ENCODE peak calls at places on chromosome 4, in four cellular contexts. O, P, E and F are unnamed samples.

GRCh38 chr4:87073570-87074470 is 139.0 kb downstream of the AFF1 start:
- DNase-seq in P (peak), E (peak), O (no peak), F (no peak)

GRCh38 chr4:104411501-104411900 is 83.2 kb downstream of the CXXC4 start:
- DNase-seq in E (no peak), O (no peak), P (no peak), F (no peak)

GRCh38 chr4:148203056-148203898 is 238.9 kb downstream of the NR3C2 start:
- DNase-seq in E (no peak), O (peak), P (peak), F (peak)

GRCh38 chr4:158496030-158496741 is 25.5 kb upstream of the RXFP1 start:
- DNase-seq in O (peak), P (peak), E (peak), F (peak)

GRCh38 chr4:145299380-145300076 is 119.1 kb upstream of the OTUD4 start:
- DNase-seq in P (no peak), E (peak), O (no peak), F (no peak)

GRCh38 chr4:174716986-174717770 is 111.9 kb downstream of the GLRA3 start:
- DNase-seq in O (no peak), E (no peak), P (no peak), F (no peak)

GRCh38 chr4:165384608-165385007 is 5.8 kb downstream of the CPE start:
- DNase-seq in P (no peak), O (no peak), E (no peak), F (no peak)

GRCh38 chr4:66331761-66332160 is 661.5 kb upstream of the EPHA5 start:
- DNase-seq in O (no peak), P (no peak), E (no peak), F (no peak)

GRCh38 chr4:83785906-83786305 is 250.0 kb downstream of the GPAT3 start:
- DNase-seq in O (no peak), E (no peak), P (no peak), F (no peak)

GRCh38 chr4:48939785-48940184 is 33.2 kb upstream of the OCIAD2 start:
- DNase-seq in E (peak), P (no peak), O (no peak), F (no peak)

GRCh38 chr4:98929341-98930267 is 671 bp upstream of the EIF4E start:
- DNase-seq in P (no peak), O (no peak), E (peak), F (no peak)

GRCh38 chr4:78551420-78552351 is at the start of gene ANXA3:
- DNase-seq in P (peak), E (peak), O (no peak), F (no peak)

GRCh38 chr4:81504685-81505598 is 33.2 kb upstream of the RASGEF1B start:
- DNase-seq in P (no peak), E (no peak), O (no peak), F (no peak)

GRCh38 chr4:107760281-107760947 is 40.4 kb upstream of the PAPSS1 start:
- DNase-seq in O (no peak), E (peak), P (peak), F (no peak)

GRCh38 chr4:55437356-55437796 is 41.6 kb downstream of the TMEM165 start:
- DNase-seq in E (peak), O (no peak), P (no peak), F (no peak)

GRCh38 chr4:110275871-110276270 is 77.5 kb upstream of the ELOVL6 start:
- DNase-seq in O (no peak), P (no peak), E (peak), F (no peak)

GRCh38 chr4:6873792-6874461 is 35.7 kb upstream of the TBC1D14 start:
- DNase-seq in O (peak), P (peak), E (peak), F (peak)

GRCh38 chr4:37246891-37247290 is 2.3 kb downstream of the NWD2 start:
- DNase-seq in E (peak), O (no peak), P (no peak), F (no peak)

GRCh38 chr4:2796261-2797187 is 3.6 kb downstream of the SH3BP2 start:
- DNase-seq in O (no peak), E (peak), P (peak), F (no peak)

GRCh38 chr4:82823062-82823461 is 24.5 kb upstream of the SCD5 start:
- DNase-seq in O (no peak), P (no peak), E (peak), F (no peak)

GRCh38 chr4:102076622-102077021 is 268.7 kb downstream of the SLC39A8 start:
- DNase-seq in O (no peak), P (no peak), E (peak), F (no peak)

GRCh38 chr4:1834047-1834769 is 21.7 kb downstream of the LETM1 start:
- DNase-seq in E (no peak), O (no peak), P (no peak), F (no peak)

GRCh38 chr4:167274346-167274745 is 40.1 kb upstream of the SPOCK3 start:
- DNase-seq in P (no peak), O (no peak), E (peak), F (no peak)

GRCh38 chr4:153758688-153759406 is 977 bp downstream of the RNF175 start:
- DNase-seq in E (no peak), O (no peak), P (no peak), F (no peak)

GRCh38 chr4:7392438-7393374 is 42.0 kb downstream of the PSAPL1 start:
- DNase-seq in E (peak), P (peak), O (no peak), F (no peak)

GRCh38 chr4:92099851-92100250 is 203.9 kb upstream of the GRID2 start:
- DNase-seq in E (no peak), P (no peak), O (no peak), F (no peak)

GRCh38 chr4:104449537-104449936 is 45.2 kb downstream of the CXXC4 start:
- DNase-seq in O (no peak), E (peak), P (no peak), F (no peak)

GRCh38 chr4:73599182-73599581 is 21.1 kb downstream of the RASSF6 start:
- DNase-seq in O (no peak), E (peak), P (peak), F (no peak)

GRCh38 chr4:88758264-88758663 is 60.6 kb upstream of the NAP1L5 start:
- DNase-seq in P (no peak), O (no peak), E (peak), F (no peak)

GRCh38 chr4:28482580-28482979 is 1621.9 kb downstream of the STIM2 start:
- DNase-seq in O (no peak), E (no peak), P (no peak), F (no peak)

GRCh38 chr4:16952462-16952871 is 54.0 kb upstream of the LDB2 start:
- DNase-seq in O (no peak), E (no peak), P (peak), F (no peak)

GRCh38 chr4:132108784-132109183 is 1040.3 kb upstream of the PCDH10 start:
- DNase-seq in E (peak), P (no peak), O (no peak), F (no peak)

GRCh38 chr4:82624819-82625218 is 63.0 kb upstream of the TMEM150C start:
- DNase-seq in P (no peak), O (no peak), E (no peak), F (no peak)

GRCh38 chr4:62275470-62275869 is 1075.3 kb downstream of the ADGRL3 start:
- DNase-seq in P (no peak), O (no peak), E (no peak), F (no peak)

GRCh38 chr4:80306255-80306654 is 29.3 kb upstream of the CFAP299 start:
- DNase-seq in O (no peak), E (peak), P (no peak), F (no peak)

GRCh38 chr4:80309301-80310004 is 26.1 kb upstream of the CFAP299 start:
- DNase-seq in E (peak), O (no peak), P (no peak), F (no peak)

GRCh38 chr4:80307183-80307735 is 28.3 kb upstream of the CFAP299 start:
- DNase-seq in E (no peak), O (no peak), P (no peak), F (no peak)

GRCh38 chr4:80308466-80308822 is 27.1 kb upstream of the CFAP299 start:
- DNase-seq in E (no peak), P (no peak), O (no peak), F (no peak)

DNA sequence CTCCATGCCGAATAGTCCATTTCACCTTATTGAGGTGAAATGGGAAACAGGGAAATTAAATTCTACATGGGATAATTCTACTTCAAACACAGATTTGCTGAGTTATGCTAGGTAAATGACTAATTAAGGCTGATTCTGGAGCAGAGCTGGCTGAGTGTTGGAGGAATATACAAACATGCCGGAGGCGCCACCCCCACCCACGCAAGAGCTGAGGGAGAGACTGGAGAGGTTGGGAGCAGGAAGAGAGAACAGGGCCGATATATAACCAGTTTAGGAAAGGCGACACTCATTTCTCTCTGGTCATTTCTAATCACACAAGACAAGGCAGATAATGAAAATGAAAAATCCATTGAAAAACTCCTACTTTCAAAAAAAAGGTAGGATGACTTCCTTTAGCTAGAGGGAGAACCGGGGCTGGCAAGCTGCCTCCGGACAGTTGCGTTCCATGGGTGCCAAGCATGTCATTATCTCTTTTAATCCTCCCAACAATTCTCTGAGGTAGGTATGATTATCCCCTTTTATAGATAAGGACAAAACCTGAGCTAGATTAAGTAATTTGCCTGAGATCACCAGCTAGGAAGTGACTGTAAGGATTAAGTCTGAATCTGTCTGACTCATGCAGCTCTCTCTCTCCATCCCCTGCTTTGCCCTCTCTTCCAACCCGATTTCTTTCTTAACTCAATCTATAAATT is 27.6 kb upstream of the CFAP299 start:
- DNase-seq in E (peak), P (peak), O (no peak), F (no peak)
- H3K9ac ChIP-seq in E (peak), P (no peak), O (no peak), F (no peak)

GRCh38 chr4:139207247-139207646 is 30.2 kb upstream of the ELF2 start:
- DNase-seq in E (no peak), P (no peak), O (no peak), F (no peak)

GRCh38 chr4:139200102-139200501 is 23.1 kb upstream of the ELF2 start:
- DNase-seq in O (no peak), E (no peak), P (no peak), F (no peak)

GRCh38 chr4:139207873-139208403 is 30.9 kb upstream of the ELF2 start:
- DNase-seq in E (no peak), O (no peak), P (no peak), F (no peak)

GRCh38 chr4:139200506-139200905 is 23.5 kb upstream of the ELF2 start:
- DNase-seq in O (no peak), P (no peak), E (no peak), F (no peak)

GRCh38 chr4:139202984-139203383 is 26.0 kb upstream of the ELF2 start:
- DNase-seq in P (no peak), O (no peak), E (no peak), F (no peak)
- H3K9ac ChIP-seq in P (no peak), O (no peak), E (no peak), F (no peak)

GRCh38 chr4:185585211-185585610 is 49.9 kb upstream of the PDLIM3 start:
- DNase-seq in O (no peak), E (no peak), P (no peak), F (no peak)
- H3K9ac ChIP-seq in O (no peak), E (no peak), P (no peak), F (no peak)

DNA sequence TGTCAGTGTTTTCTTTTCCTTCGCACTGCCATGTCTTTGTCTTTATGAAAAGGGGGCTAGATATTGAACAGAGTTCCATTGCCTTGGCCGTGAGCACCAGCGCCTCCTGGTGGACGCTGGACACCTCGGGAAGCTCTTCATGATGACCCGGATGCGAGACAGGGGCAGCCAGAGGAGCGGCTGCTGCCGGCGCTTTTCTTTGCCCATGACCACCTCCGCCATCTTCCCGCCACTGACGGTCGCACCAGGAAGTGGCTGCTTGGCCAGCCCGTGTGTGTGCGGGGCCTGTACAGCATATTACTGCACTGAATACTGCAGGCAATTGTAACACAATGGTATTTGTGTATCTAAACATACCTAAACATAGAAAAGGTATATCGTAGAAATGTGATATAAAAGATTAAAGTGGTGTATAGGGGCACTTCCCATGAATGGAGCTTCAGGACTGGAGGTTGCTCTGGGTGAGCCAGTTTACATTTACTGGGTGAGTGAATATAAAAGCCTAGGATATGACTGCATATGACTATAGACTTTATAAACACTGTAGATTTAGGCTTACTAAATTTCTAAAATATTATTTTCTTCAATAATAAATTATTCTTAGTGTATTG is 15.8 kb upstream of the GRIA2 start:
- DNase-seq in E (peak), O (no peak), P (peak), F (no peak)
- H3K9ac ChIP-seq in E (no peak), O (no peak), P (no peak), F (no peak)

GRCh38 chr4:177391953-177392352 is 50.3 kb downstream of the AGA start:
- DNase-seq in E (peak), O (no peak), P (no peak), F (no peak)

GRCh38 chr4:177396352-177396751 is 45.9 kb downstream of the AGA start:
- DNase-seq in P (no peak), O (no peak), E (no peak), F (no peak)

GRCh38 chr4:177391287-177391686 is 51.0 kb downstream of the AGA start:
- DNase-seq in O (no peak), E (no peak), P (no peak), F (no peak)

GRCh38 chr4:177393236-177393635 is 49.0 kb downstream of the AGA start:
- DNase-seq in E (no peak), P (no peak), O (no peak), F (no peak)
- H3K9ac ChIP-seq in E (no peak), P (no peak), O (no peak), F (no peak)

GRCh38 chr4:30753316-30753715 is 33.1 kb downstream of the PCDH7 start:
- DNase-seq in E (peak), O (no peak), P (no peak), F (no peak)
- H3K9ac ChIP-seq in E (no peak), O (no peak), P (no peak), F (no peak)

GRCh38 chr4:112951362-112951962 is 98.0 kb upstream of the ANK2 start:
- DNase-seq in E (peak), P (no peak), O (no peak), F (no peak)

GRCh38 chr4:112947616-112948015 is 101.8 kb upstream of the ANK2 start:
- DNase-seq in E (no peak), P (no peak), O (no peak), F (no peak)

GRCh38 chr4:112953295-112953694 is 96.2 kb upstream of the ANK2 start:
- DNase-seq in P (peak), E (no peak), O (no peak), F (no peak)

GRCh38 chr4:112956458-112956857 is 93.0 kb upstream of the ANK2 start:
- DNase-seq in O (no peak), E (no peak), P (no peak), F (no peak)

DNA sequence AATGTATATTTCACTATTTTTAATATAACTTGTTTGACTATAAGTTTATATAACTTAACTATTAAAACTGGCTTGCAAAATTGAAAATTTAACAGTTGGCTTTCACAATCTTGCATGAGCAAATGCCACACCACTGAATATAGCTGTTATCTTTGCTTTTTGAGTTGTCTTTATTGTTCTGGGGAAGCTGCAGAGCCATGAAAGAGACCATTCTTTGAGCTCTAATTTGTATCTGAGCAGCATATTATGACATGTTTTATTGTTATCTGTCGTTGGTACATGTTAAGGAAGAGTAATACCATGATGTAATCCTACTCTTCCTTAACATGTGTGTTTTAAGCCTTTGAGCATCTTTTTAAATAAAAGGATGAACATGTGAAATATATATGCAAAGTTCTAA is 97.2 kb upstream of the ANK2 start:
- DNase-seq in E (no peak), O (no peak), P (no peak), F (no peak)
- H3K9ac ChIP-seq in E (no peak), O (no peak), P (no peak), F (no peak)

GRCh38 chr4:70734971-70735370 is 13.2 kb downstream of the RUFY3 start:
- DNase-seq in O (no peak), E (no peak), P (no peak), F (no peak)
- H3K9ac ChIP-seq in O (no peak), E (no peak), P (no peak), F (no peak)

DNA sequence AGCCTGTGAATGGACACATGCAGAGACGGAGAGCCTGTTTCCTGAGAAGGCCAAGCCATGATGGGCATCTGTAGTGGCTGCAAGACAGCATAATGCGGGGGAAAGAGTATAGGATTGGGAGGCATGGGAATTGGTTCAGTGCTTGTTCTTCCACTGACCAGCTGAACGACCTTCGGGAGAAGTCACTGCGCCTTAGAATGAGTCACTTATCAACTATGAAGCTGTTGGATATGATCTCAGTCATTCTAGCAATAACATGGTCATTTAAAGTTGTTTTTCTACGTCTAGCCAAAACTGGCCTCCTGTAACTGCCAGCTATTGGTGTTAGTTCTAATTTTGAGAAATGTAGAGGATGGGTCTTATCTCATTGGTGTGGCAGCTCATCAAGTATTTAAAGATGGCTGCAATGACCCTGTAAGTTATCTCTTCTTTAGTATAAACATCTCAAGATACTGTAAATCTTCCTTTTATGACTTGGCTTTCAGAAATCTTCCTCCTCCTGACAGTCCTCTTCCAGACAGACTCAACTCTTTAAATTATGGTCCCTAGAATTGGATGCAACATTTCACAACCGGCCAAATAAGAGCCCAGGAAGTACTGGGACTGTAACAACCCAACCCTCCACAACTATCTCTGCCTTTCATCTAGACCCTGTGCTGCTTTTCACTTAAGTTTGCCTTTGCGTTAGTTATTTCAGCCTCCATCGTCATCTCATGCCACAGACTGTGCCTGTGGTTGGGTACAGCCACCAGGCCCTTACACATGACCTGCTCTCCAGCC is 243.3 kb downstream of the CBR4 start:
- DNase-seq in E (peak), O (no peak), P (no peak), F (no peak)
- H3K9ac ChIP-seq in E (peak), O (no peak), P (no peak), F (no peak)